ENCODE peak calls at places on chromosomes 11 and 22, in nine cellular contexts. One of them, this sample, is unnamed.

GRCh38 chr11:21634491-21634890 is 558.4 kb upstream of the ANO5 start:
- DNase-seq in CD8-positive, alpha-beta memory T cell: no peak
- DNase-seq in dorsolateral prefrontal cortex: no peak
- DNase-seq in caudate nucleus: no peak
- DNase-seq in GM12865: no peak
- DNase-seq in GM13977: no peak
- DNase-seq in RWPE1: no peak
- DNase-seq in GM12892: no peak
- DNase-seq in NCI-H1092: no peak
- DNase-seq in this sample: no peak

GRCh38 chr22:19231986-19232385 is 53.5 kb upstream of the SLC25A1 start:
- DNase-seq in GM13977: no peak
- DNase-seq in caudate nucleus: no peak
- DNase-seq in RWPE1: no peak
- DNase-seq in GM12892: no peak
- DNase-seq in CD8-positive, alpha-beta memory T cell: no peak
- DNase-seq in dorsolateral prefrontal cortex: no peak
- DNase-seq in NCI-H1092: no peak
- DNase-seq in GM12865: no peak
- DNase-seq in this sample: no peak

GRCh38 chr11:27477831-27478230 is 5.2 kb upstream of the LGR4 start:
- DNase-seq in CD8-positive, alpha-beta memory T cell: no peak
- DNase-seq in GM13977: no peak
- DNase-seq in GM12865: no peak
- DNase-seq in GM12892: no peak
- DNase-seq in caudate nucleus: no peak
- DNase-seq in dorsolateral prefrontal cortex: no peak
- DNase-seq in NCI-H1092: no peak
- DNase-seq in RWPE1: no peak
- DNase-seq in this sample: no peak

GRCh38 chr11:106717222-106717621 is 301.1 kb downstream of the GUCY1A2 start:
- DNase-seq in GM12892: no peak
- DNase-seq in GM12865: no peak
- DNase-seq in NCI-H1092: no peak
- DNase-seq in CD8-positive, alpha-beta memory T cell: no peak
- DNase-seq in dorsolateral prefrontal cortex: no peak
- DNase-seq in GM13977: no peak
- DNase-seq in caudate nucleus: no peak
- DNase-seq in RWPE1: no peak
- DNase-seq in this sample: no peak

GRCh38 chr22:25327018-25327755 is 107.7 kb downstream of the CRYBB2 start:
- DNase-seq in CD8-positive, alpha-beta memory T cell: no peak
- DNase-seq in dorsolateral prefrontal cortex: no peak
- DNase-seq in GM12892: no peak
- DNase-seq in caudate nucleus: no peak
- DNase-seq in GM12865: no peak
- DNase-seq in RWPE1: no peak
- DNase-seq in GM13977: no peak
- DNase-seq in NCI-H1092: no peak
- DNase-seq in this sample: no peak

GRCh38 chr11:24389575-24389974 is 107.3 kb upstream of the LUZP2 start:
- DNase-seq in CD8-positive, alpha-beta memory T cell: no peak
- DNase-seq in GM12865: no peak
- DNase-seq in dorsolateral prefrontal cortex: no peak
- DNase-seq in caudate nucleus: no peak
- DNase-seq in GM12892: no peak
- DNase-seq in GM13977: no peak
- DNase-seq in RWPE1: no peak
- DNase-seq in NCI-H1092: no peak
- DNase-seq in this sample: no peak

GRCh38 chr22:27391092-27391770 is 410.3 kb downstream of the MN1 start:
- DNase-seq in GM12892: no peak
- DNase-seq in NCI-H1092: no peak
- DNase-seq in GM13977: no peak
- DNase-seq in RWPE1: no peak
- DNase-seq in caudate nucleus: no peak
- DNase-seq in GM12865: no peak
- DNase-seq in dorsolateral prefrontal cortex: no peak
- DNase-seq in CD8-positive, alpha-beta memory T cell: no peak
- DNase-seq in this sample: no peak

GRCh38 chr22:37481347-37481907 is 4.8 kb downstream of the MFNG start:
- DNase-seq in GM12865: no peak
- DNase-seq in NCI-H1092: no peak
- DNase-seq in GM12892: no peak
- DNase-seq in RWPE1: no peak
- DNase-seq in caudate nucleus: no peak
- DNase-seq in dorsolateral prefrontal cortex: no peak
- DNase-seq in CD8-positive, alpha-beta memory T cell: no peak
- DNase-seq in GM13977: no peak
- DNase-seq in this sample: no peak

GRCh38 chr11:77353131-77353530 is 51.6 kb upstream of the GDPD4 start:
- DNase-seq in GM13977: no peak
- DNase-seq in NCI-H1092: no peak
- DNase-seq in caudate nucleus: no peak
- DNase-seq in CD8-positive, alpha-beta memory T cell: no peak
- DNase-seq in GM12865: no peak
- DNase-seq in dorsolateral prefrontal cortex: no peak
- DNase-seq in RWPE1: no peak
- DNase-seq in GM12892: no peak
- DNase-seq in this sample: no peak

GRCh38 chr11:65040520-65041205 is 347 bp upstream of the SAC3D1 start:
- DNase-seq in CD8-positive, alpha-beta memory T cell: peak
- DNase-seq in GM13977: peak
- DNase-seq in GM12865: peak
- DNase-seq in GM12892: peak
- DNase-seq in caudate nucleus: peak
- DNase-seq in dorsolateral prefrontal cortex: peak
- DNase-seq in NCI-H1092: peak
- DNase-seq in RWPE1: peak
- DNase-seq in this sample: peak

GRCh38 chr22:49554741-49555140 is 272.9 kb downstream of the BRD1 start:
- DNase-seq in GM12865: no peak
- DNase-seq in caudate nucleus: no peak
- DNase-seq in NCI-H1092: no peak
- DNase-seq in GM13977: no peak
- DNase-seq in GM12892: no peak
- DNase-seq in CD8-positive, alpha-beta memory T cell: no peak
- DNase-seq in dorsolateral prefrontal cortex: no peak
- DNase-seq in RWPE1: no peak
- DNase-seq in this sample: no peak

GRCh38 chr22:46964773-46965550 is 202.5 kb downstream of the TBC1D22A start:
- DNase-seq in GM13977: no peak
- DNase-seq in GM12865: no peak
- DNase-seq in NCI-H1092: no peak
- DNase-seq in RWPE1: no peak
- DNase-seq in CD8-positive, alpha-beta memory T cell: no peak
- DNase-seq in caudate nucleus: no peak
- DNase-seq in dorsolateral prefrontal cortex: no peak
- DNase-seq in GM12892: no peak
- DNase-seq in this sample: no peak

GRCh38 chr11:95520765-95521542 is 268.6 kb downstream of the FAM76B start:
- DNase-seq in CD8-positive, alpha-beta memory T cell: no peak
- DNase-seq in caudate nucleus: no peak
- DNase-seq in GM13977: no peak
- DNase-seq in GM12865: no peak
- DNase-seq in RWPE1: peak
- DNase-seq in dorsolateral prefrontal cortex: no peak
- DNase-seq in GM12892: no peak
- DNase-seq in NCI-H1092: no peak
- DNase-seq in this sample: no peak

GRCh38 chr22:41367680-41368542 is 13.8 kb upstream of the TEF start:
- DNase-seq in GM12892: no peak
- DNase-seq in NCI-H1092: no peak
- DNase-seq in GM12865: no peak
- DNase-seq in caudate nucleus: peak
- DNase-seq in RWPE1: no peak
- DNase-seq in dorsolateral prefrontal cortex: peak
- DNase-seq in CD8-positive, alpha-beta memory T cell: no peak
- DNase-seq in GM13977: no peak
- DNase-seq in this sample: peak

GRCh38 chr11:11774928-11775327 is 66.8 kb upstream of the USP47 start:
- DNase-seq in CD8-positive, alpha-beta memory T cell: no peak
- DNase-seq in GM12865: no peak
- DNase-seq in dorsolateral prefrontal cortex: no peak
- DNase-seq in NCI-H1092: no peak
- DNase-seq in RWPE1: no peak
- DNase-seq in GM13977: no peak
- DNase-seq in GM12892: no peak
- DNase-seq in caudate nucleus: no peak
- DNase-seq in this sample: no peak

GRCh38 chr11:30414283-30414682 is 91.4 kb downstream of the ARL14EP start:
- DNase-seq in GM12865: no peak
- DNase-seq in NCI-H1092: no peak
- DNase-seq in caudate nucleus: no peak
- DNase-seq in dorsolateral prefrontal cortex: no peak
- DNase-seq in GM12892: no peak
- DNase-seq in CD8-positive, alpha-beta memory T cell: no peak
- DNase-seq in RWPE1: no peak
- DNase-seq in GM13977: no peak
- DNase-seq in this sample: no peak

GRCh38 chr11:127451852-127452251 is 451.3 kb upstream of the KIRREL3 start:
- DNase-seq in CD8-positive, alpha-beta memory T cell: no peak
- DNase-seq in dorsolateral prefrontal cortex: peak
- DNase-seq in RWPE1: no peak
- DNase-seq in GM12865: no peak
- DNase-seq in GM12892: no peak
- DNase-seq in GM13977: no peak
- DNase-seq in NCI-H1092: peak
- DNase-seq in caudate nucleus: peak
- DNase-seq in this sample: peak

GRCh38 chr22:36110306-36110791 is 50.2 kb downstream of the APOL3 start:
- DNase-seq in GM12865: no peak
- DNase-seq in NCI-H1092: no peak
- DNase-seq in CD8-positive, alpha-beta memory T cell: no peak
- DNase-seq in dorsolateral prefrontal cortex: no peak
- DNase-seq in caudate nucleus: no peak
- DNase-seq in GM12892: no peak
- DNase-seq in RWPE1: no peak
- DNase-seq in GM13977: no peak
- DNase-seq in this sample: no peak

GRCh38 chr11:2550606-2550970 is 105.8 kb downstream of the KCNQ1 start:
- DNase-seq in caudate nucleus: no peak
- DNase-seq in dorsolateral prefrontal cortex: no peak
- DNase-seq in NCI-H1092: no peak
- DNase-seq in GM13977: no peak
- DNase-seq in GM12892: no peak
- DNase-seq in GM12865: no peak
- DNase-seq in RWPE1: no peak
- DNase-seq in CD8-positive, alpha-beta memory T cell: no peak
- DNase-seq in this sample: no peak

GRCh38 chr11:8794126-8794525 is 111.5 kb downstream of the RPL27A start:
- DNase-seq in CD8-positive, alpha-beta memory T cell: no peak
- DNase-seq in GM12892: no peak
- DNase-seq in RWPE1: no peak
- DNase-seq in dorsolateral prefrontal cortex: no peak
- DNase-seq in GM13977: no peak
- DNase-seq in caudate nucleus: no peak
- DNase-seq in GM12865: no peak
- DNase-seq in NCI-H1092: no peak
- DNase-seq in this sample: no peak

GRCh38 chr22:49659924-49660315 is 167.8 kb downstream of the BRD1 start:
- DNase-seq in RWPE1: no peak
- DNase-seq in GM12865: no peak
- DNase-seq in caudate nucleus: no peak
- DNase-seq in dorsolateral prefrontal cortex: no peak
- DNase-seq in CD8-positive, alpha-beta memory T cell: no peak
- DNase-seq in NCI-H1092: no peak
- DNase-seq in GM13977: no peak
- DNase-seq in GM12892: no peak
- DNase-seq in this sample: no peak

GRCh38 chr11:119789766-119790407 is 60.9 kb upstream of the NECTIN1 start:
- DNase-seq in caudate nucleus: no peak
- DNase-seq in GM12865: no peak
- DNase-seq in GM12892: no peak
- DNase-seq in dorsolateral prefrontal cortex: no peak
- DNase-seq in NCI-H1092: no peak
- DNase-seq in CD8-positive, alpha-beta memory T cell: no peak
- DNase-seq in RWPE1: no peak
- DNase-seq in GM13977: no peak
- DNase-seq in this sample: no peak

GRCh38 chr11:11306855-11307254 is 46.2 kb downstream of the CSNK2A3 start:
- DNase-seq in dorsolateral prefrontal cortex: no peak
- DNase-seq in NCI-H1092: no peak
- DNase-seq in RWPE1: no peak
- DNase-seq in GM13977: no peak
- DNase-seq in caudate nucleus: no peak
- DNase-seq in CD8-positive, alpha-beta memory T cell: no peak
- DNase-seq in GM12865: no peak
- DNase-seq in GM12892: no peak
- DNase-seq in this sample: no peak

GRCh38 chr11:59186130-59186594 is 14.2 kb downstream of the DTX4 start:
- DNase-seq in NCI-H1092: no peak
- DNase-seq in RWPE1: peak
- DNase-seq in CD8-positive, alpha-beta memory T cell: peak
- DNase-seq in GM12865: peak
- DNase-seq in caudate nucleus: peak
- DNase-seq in dorsolateral prefrontal cortex: no peak
- DNase-seq in GM12892: peak
- DNase-seq in GM13977: peak
- DNase-seq in this sample: no peak

GRCh38 chr11:1111545-1112212 is 37.0 kb downstream of the MUC2 start:
- DNase-seq in GM12892: no peak
- DNase-seq in caudate nucleus: no peak
- DNase-seq in GM13977: no peak
- DNase-seq in RWPE1: no peak
- DNase-seq in dorsolateral prefrontal cortex: no peak
- DNase-seq in GM12865: no peak
- DNase-seq in CD8-positive, alpha-beta memory T cell: no peak
- DNase-seq in NCI-H1092: no peak
- DNase-seq in this sample: no peak

GRCh38 chr11:124481365-124482323 is 36.1 kb upstream of the OR8B8 start:
- DNase-seq in GM13977: no peak
- DNase-seq in caudate nucleus: peak
- DNase-seq in CD8-positive, alpha-beta memory T cell: no peak
- DNase-seq in RWPE1: peak
- DNase-seq in NCI-H1092: no peak
- DNase-seq in GM12892: no peak
- DNase-seq in GM12865: peak
- DNase-seq in dorsolateral prefrontal cortex: no peak
- DNase-seq in this sample: peak

GRCh38 chr22:37533995-37534394 is 14.8 kb upstream of the CARD10 start:
- DNase-seq in GM12865: peak
- DNase-seq in GM12892: no peak
- DNase-seq in CD8-positive, alpha-beta memory T cell: no peak
- DNase-seq in NCI-H1092: no peak
- DNase-seq in GM13977: no peak
- DNase-seq in caudate nucleus: no peak
- DNase-seq in dorsolateral prefrontal cortex: no peak
- DNase-seq in RWPE1: no peak
- DNase-seq in this sample: no peak

GRCh38 chr11:58578136-58578634 is 678 bp upstream of the ZFP91 start:
- DNase-seq in dorsolateral prefrontal cortex: peak
- DNase-seq in CD8-positive, alpha-beta memory T cell: peak
- DNase-seq in GM13977: peak
- DNase-seq in RWPE1: peak
- DNase-seq in GM12892: no peak
- DNase-seq in caudate nucleus: peak
- DNase-seq in NCI-H1092: peak
- DNase-seq in GM12865: peak
- DNase-seq in this sample: peak

GRCh38 chr11:1303973-1304372 is 5.5 kb downstream of the TOLLIP start:
- DNase-seq in GM12892: peak
- DNase-seq in RWPE1: no peak
- DNase-seq in GM12865: no peak
- DNase-seq in caudate nucleus: no peak
- DNase-seq in GM13977: no peak
- DNase-seq in dorsolateral prefrontal cortex: no peak
- DNase-seq in CD8-positive, alpha-beta memory T cell: no peak
- DNase-seq in NCI-H1092: no peak
- DNase-seq in this sample: no peak

This sample was measured in anterior cingulate cortex.